ENCODE peak calls at places on chromosomes 13 and 19, in four cellular contexts. G, D, O and X are unnamed samples.

GRCh38 chr19:12208221-12208620 is 45.3 kb downstream of the ZNF136 start:
- DNase-seq in D (no peak), G (no peak), O (peak), X (no peak)

GRCh38 chr13:31042501-31043165 is 110.2 kb downstream of the TEX26 start:
- DNase-seq in G (no peak), D (no peak), O (no peak), X (no peak)

GRCh38 chr13:33015791-33016323 is 366 bp upstream of the KL start:
- DNase-seq in G (no peak), D (no peak), O (no peak), X (peak)

GRCh38 chr13:80215368-80215767 is 125.6 kb downstream of the SPRY2 start:
- DNase-seq in D (no peak), G (no peak), O (no peak), X (no peak)

GRCh38 chr19:6087074-6087506 is 23.2 kb downstream of the RFX2 start:
- DNase-seq in G (peak), O (peak), D (peak), X (no peak)

GRCh38 chr13:99033814-99034213 is 56.0 kb upstream of the DOCK9 start:
- DNase-seq in O (peak), D (no peak), G (no peak), X (peak)

GRCh38 chr13:78743972-78744371 is 85.0 kb upstream of the OBI1 start:
- DNase-seq in O (no peak), G (no peak), D (no peak), X (no peak)

GRCh38 chr19:12694641-12695040 is 1.8 kb downstream of the FBXW9 start:
- DNase-seq in D (no peak), O (no peak), G (no peak), X (no peak)

GRCh38 chr13:23986619-23987018 is 89.3 kb upstream of the C1QTNF9B start:
- DNase-seq in O (no peak), G (no peak), D (no peak), X (no peak)

GRCh38 chr19:47720669-47721068 is 7.4 kb downstream of the EHD2 start:
- DNase-seq in D (no peak), G (no peak), O (no peak), X (no peak)

GRCh38 chr13:35140321-35140720 is 198.3 kb downstream of the NBEA start:
- DNase-seq in D (no peak), O (no peak), G (no peak), X (no peak)

GRCh38 chr13:31918707-31919106 is 112.9 kb upstream of the FRY start:
- DNase-seq in G (no peak), O (no peak), D (no peak), X (no peak)

GRCh38 chr13:105572401-105572800 is 963.1 kb downstream of the EFNB2 start:
- DNase-seq in D (no peak), G (no peak), O (no peak), X (no peak)

GRCh38 chr19:5131866-5132561 is 163.1 kb downstream of the KDM4B start:
- DNase-seq in D (no peak), G (no peak), O (no peak), X (no peak)

GRCh38 chr13:36476661-36477060 is 44.4 kb downstream of the CCNA1 start:
- DNase-seq in G (no peak), D (no peak), O (no peak), X (no peak)

GRCh38 chr13:79423801-79424642 is 18.0 kb upstream of the RBM26 start:
- DNase-seq in O (peak), D (peak), G (no peak), X (peak)

GRCh38 chr13:48110930-48111721 is 16.2 kb upstream of the MED4 start:
- DNase-seq in G (no peak), D (no peak), O (peak), X (no peak)

GRCh38 chr19:12872941-12873890 is 8.0 kb downstream of the DNASE2 start:
- DNase-seq in O (peak), D (peak), G (no peak), X (peak)

GRCh38 chr19:927044-927706 is 1.3 kb downstream of the ARID3A start:
- DNase-seq in G (no peak), O (peak), D (peak), X (no peak)

GRCh38 chr13:59409211-59409610 is 754.5 kb downstream of the DIAPH3 start:
- DNase-seq in O (no peak), G (no peak), D (no peak), X (no peak)

GRCh38 chr19:38617764-38618589 is at the start of gene MAP4K1:
- DNase-seq in G (peak), O (no peak), D (peak), X (no peak)

GRCh38 chr13:79307866-79308298 is 98.2 kb downstream of the RBM26 start:
- DNase-seq in G (no peak), O (no peak), D (no peak), X (no peak)

GRCh38 chr13:20461860-20462532 is 63.7 kb downstream of the CRYL1 start:
- DNase-seq in D (no peak), G (no peak), O (no peak), X (no peak)

GRCh38 chr19:49150106-49150943 is 4.9 kb downstream of the HRC start:
- DNase-seq in D (peak), O (peak), G (no peak), X (peak)

GRCh38 chr19:6826281-6826920 is 53.9 kb downstream of the VAV1 start:
- DNase-seq in D (no peak), G (no peak), O (no peak), X (no peak)

GRCh38 chr13:68439821-68440220 is 1209.7 kb upstream of the PCDH9 start:
- DNase-seq in O (no peak), D (no peak), G (no peak), X (no peak)

DNA sequence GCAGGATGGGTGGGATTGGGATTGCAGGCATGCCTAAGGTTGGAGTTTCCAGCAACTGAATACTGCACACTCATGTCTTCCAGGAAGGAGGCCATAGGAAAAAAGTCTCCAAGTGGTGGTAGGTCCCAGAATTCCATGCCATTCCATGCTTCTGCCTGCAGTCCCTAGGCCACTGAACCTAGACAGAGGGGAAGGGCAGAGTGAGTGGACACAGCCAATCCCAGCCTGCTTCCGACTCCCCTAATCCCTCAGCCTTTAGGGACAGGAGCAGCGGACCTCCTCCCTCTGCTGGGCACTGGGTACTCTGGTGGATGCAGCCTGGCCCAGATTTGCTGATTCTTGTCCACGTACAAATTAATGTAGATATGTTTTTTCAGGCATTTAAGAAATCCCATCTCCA is 17.0 kb downstream of the VSTM2B start:
- DNase-seq in D (no peak), O (no peak), G (no peak), X (no peak)
- TF ChIP-seq FOXM1 in D (no peak), O (no peak), G (no peak), X (no peak)

GRCh38 chr19:28424041-28424440 is 788.9 kb downstream of the UQCRFS1 start:
- DNase-seq in O (no peak), G (no peak), D (no peak), X (no peak)

GRCh38 chr19:28424662-28425430 is 788.1 kb downstream of the UQCRFS1 start:
- DNase-seq in D (no peak), G (no peak), O (no peak), X (no peak)

GRCh38 chr19:28426902-28427232 is 786.1 kb downstream of the UQCRFS1 start:
- DNase-seq in G (no peak), O (no peak), D (peak), X (no peak)

GRCh38 chr19:28426110-28426901 is 786.6 kb downstream of the UQCRFS1 start:
- DNase-seq in G (no peak), D (no peak), O (no peak), X (no peak)

GRCh38 chr19:28425431-28425931 is 787.5 kb downstream of the UQCRFS1 start:
- DNase-seq in G (no peak), O (no peak), D (no peak), X (no peak)
- TF ChIP-seq BHLHE40 in G (no peak), O (no peak), D (no peak), X (no peak)

GRCh38 chr13:111262715-111263114 is 57.7 kb upstream of the TEX29 start:
- DNase-seq in O (no peak), D (no peak), G (no peak), X (no peak)
- TF ChIP-seq FOXM1 in O (no peak), D (no peak), G (no peak), X (no peak)

DNA sequence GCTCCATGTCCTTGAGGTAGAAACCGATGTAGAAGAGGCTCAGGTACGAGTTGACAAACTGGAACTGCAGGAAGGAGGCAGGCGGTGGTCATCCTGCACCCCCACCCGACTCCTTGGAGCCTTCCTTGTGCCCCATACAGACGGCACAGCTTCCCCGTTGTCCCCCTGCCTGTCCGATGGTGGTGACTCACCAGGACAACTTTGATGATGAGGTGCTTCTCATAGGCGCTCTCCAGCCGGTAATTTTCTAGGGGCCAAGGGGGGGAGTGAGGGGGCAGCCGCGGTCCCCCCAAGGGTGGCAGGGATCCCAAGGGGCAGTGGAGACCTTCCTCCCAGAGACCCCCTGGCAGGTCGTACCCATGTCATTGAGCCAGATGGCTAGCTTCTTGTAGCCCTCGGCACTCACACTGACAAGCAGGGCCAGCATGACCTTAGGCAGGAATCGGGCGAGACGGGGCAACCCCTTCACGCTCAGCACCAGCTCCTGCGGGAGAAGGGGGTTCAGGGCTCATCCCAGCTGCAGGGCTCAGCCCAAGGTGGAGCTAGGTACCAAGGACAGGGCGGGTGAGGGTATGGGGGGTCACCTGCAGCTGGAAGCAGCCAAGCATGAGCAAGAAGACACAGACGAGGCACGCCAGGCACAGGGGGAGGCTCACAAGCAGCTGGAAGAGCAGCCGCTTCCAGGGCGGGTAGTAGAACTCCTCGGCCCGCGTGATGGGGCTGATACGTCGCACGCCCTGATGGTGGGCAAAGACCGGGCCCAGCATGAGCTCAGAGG is 4.7 kb downstream of the ANO8 start:
- DNase-seq in O (no peak), G (no peak), D (no peak), X (no peak)
- TF ChIP-seq BHLHE40 in O (no peak), G (no peak), D (no peak), X (no peak)